ENCODE peak calls at places on chromosome 7, in ten cellular contexts. M, C, J, F, R, V, B, P, A and T are unnamed samples.

GRCh38 chr7:139960158-139960557 is 102.6 kb downstream of the PARP12 start:
- DNase-seq in R (no peak), B (no peak), P (no peak), A (no peak), M (no peak), V (no peak), F (no peak), C (no peak), J (no peak), T (no peak)

GRCh38 chr7:74403521-74404387 is 50.0 kb upstream of the GTF2IRD1 start:
- DNase-seq in V (no peak), P (no peak), C (no peak), J (no peak), A (no peak), R (no peak), M (no peak), B (no peak), F (no peak), T (no peak)

GRCh38 chr7:40519009-40519408 is 384.2 kb downstream of the SUGCT start:
- DNase-seq in J (no peak), B (no peak), V (no peak), F (no peak), C (no peak), M (no peak), P (no peak), R (no peak), A (no peak), T (no peak)

GRCh38 chr7:95026421-95027072 is 119.2 kb downstream of the PPP1R9A start:
- DNase-seq in J (no peak), A (no peak), R (no peak), C (no peak), M (no peak), V (no peak), F (no peak), B (no peak), P (no peak), T (no peak)

GRCh38 chr7:46854958-46855473 is 726.9 kb downstream of the TNS3 start:
- DNase-seq in R (no peak), P (no peak), A (peak; percentile 81), B (no peak), F (no peak), V (peak; percentile 36), C (no peak), M (no peak), J (no peak), T (peak; percentile 85)

GRCh38 chr7:107506683-107507339 is 37.0 kb downstream of the GPR22 start:
- DNase-seq in A (no peak), V (no peak), M (peak; percentile 8), F (peak; percentile 74), J (peak; percentile 91), P (no peak), C (no peak), B (peak; percentile 15), R (peak; percentile 11), T (no peak)

GRCh38 chr7:20514364-20514763 is 101.1 kb upstream of the ABCB5 start:
- DNase-seq in J (no peak), P (peak; percentile 39), R (peak; percentile 13), B (peak; percentile 44), A (no peak), M (peak; percentile 57), V (peak; percentile 4), F (peak; percentile 35), C (peak; percentile 92), T (peak; percentile 32)

GRCh38 chr7:80563561-80564327 is 51.9 kb upstream of the GNAT3 start:
- DNase-seq in F (no peak), C (no peak), V (no peak), P (no peak), M (no peak), J (no peak), A (peak; percentile 7), R (no peak), B (no peak), T (no peak)

GRCh38 chr7:3103614-3104399 is 60.1 kb upstream of the CARD11 start:
- DNase-seq in R (no peak), A (no peak), J (no peak), B (no peak), C (no peak), P (no peak), V (no peak), F (no peak), M (no peak), T (no peak)

GRCh38 chr7:15603124-15603523 is 41.3 kb upstream of the AGMO start:
- DNase-seq in P (no peak), B (no peak), J (no peak), F (no peak), A (no peak), M (no peak), C (no peak), R (no peak), V (no peak), T (peak; percentile 20)

GRCh38 chr7:43119371-43120069 is 7.1 kb downstream of the HECW1 start:
- DNase-seq in P (no peak), B (no peak), F (no peak), A (peak; percentile 59), C (no peak), M (no peak), R (no peak), J (no peak), V (no peak), T (peak; percentile 74)

GRCh38 chr7:132090444-132090843 is 485.8 kb downstream of the PLXNA4 start:
- DNase-seq in V (no peak), R (no peak), C (no peak), B (no peak), P (no peak), A (no peak), J (no peak), M (no peak), F (no peak), T (no peak)

GRCh38 chr7:137978464-137979237 is 23.2 kb downstream of the CREB3L2 start:
- DNase-seq in C (no peak), R (peak; percentile 76), J (no peak), P (no peak), F (no peak), B (no peak), M (no peak), V (no peak), A (peak; percentile 94), T (peak; percentile 88)

GRCh38 chr7:76182225-76182965 is 19.3 kb upstream of the SRRM3 start:
- DNase-seq in J (no peak), B (no peak), R (no peak), P (no peak), A (no peak), M (no peak), C (no peak), V (peak; percentile 97), F (no peak), T (no peak)

GRCh38 chr7:77811895-77812685 is 13.5 kb downstream of the PHTF2 start:
- DNase-seq in B (no peak), V (no peak), C (peak; percentile 32), R (no peak), A (peak; percentile 54), M (no peak), P (no peak), J (no peak), F (no peak), T (peak; percentile 82)

GRCh38 chr7:5177060-5177459 is 13.0 kb upstream of the WIPI2 start:
- DNase-seq in B (no peak), J (peak; percentile 27), A (peak; percentile 70), F (no peak), M (no peak), V (peak; percentile 84), R (peak; percentile 73), P (peak; percentile 36), C (peak; percentile 54), T (peak; percentile 55)

GRCh38 chr7:121960678-121961461 is 87.9 kb downstream of the PTPRZ1 start:
- DNase-seq in A (peak; percentile 63), C (no peak), F (no peak), P (no peak), B (peak; percentile 11), V (no peak), R (no peak), M (no peak), J (no peak), T (peak; percentile 72)

GRCh38 chr7:12518920-12519681 is 51.4 kb upstream of the SCIN start:
- DNase-seq in R (no peak), A (no peak), B (peak; percentile 26), J (no peak), P (no peak), V (no peak), F (peak; percentile 22), M (peak; percentile 47), C (peak; percentile 47), T (no peak)

GRCh38 chr7:130392456-130392860 is 12.2 kb downstream of the CPA1 start:
- DNase-seq in V (no peak), M (no peak), F (no peak), C (no peak), B (peak; percentile 34), A (no peak), R (no peak), J (no peak), P (no peak), T (no peak)

GRCh38 chr7:90383422-90383821 is 19.8 kb upstream of the CLDN12 start:
- DNase-seq in B (no peak), V (no peak), C (no peak), R (no peak), M (no peak), F (no peak), J (no peak), A (peak; percentile 22), P (no peak), T (peak; percentile 58)

GRCh38 chr7:45092931-45093235 is 4.1 kb upstream of the NACAD start:
- DNase-seq in C (no peak), B (no peak), P (no peak), R (no peak), F (no peak), M (no peak), A (no peak), V (no peak), J (no peak), T (no peak)

GRCh38 chr7:30660331-30661255 is 21.7 kb downstream of the CRHR2 start:
- DNase-seq in J (no peak), B (no peak), P (no peak), C (no peak), A (no peak), F (no peak), V (peak; percentile 75), R (no peak), M (no peak), T (no peak)

GRCh38 chr7:46979439-46979838 is 602.5 kb downstream of the TNS3 start:
- DNase-seq in C (no peak), B (no peak), V (no peak), P (no peak), F (peak; percentile 0), M (no peak), J (no peak), A (no peak), R (no peak), T (no peak)

GRCh38 chr7:83326223-83326622 is 163.5 kb upstream of the PCLO start:
- DNase-seq in M (no peak), A (no peak), F (no peak), B (peak; percentile 15), R (no peak), C (no peak), V (no peak), J (no peak), P (no peak), T (no peak)

GRCh38 chr7:27684491-27684890 is 21.8 kb upstream of the HIBADH start:
- DNase-seq in F (no peak), C (no peak), R (no peak), V (no peak), P (no peak), B (no peak), M (no peak), A (no peak), J (no peak), T (no peak)

GRCh38 chr7:6423942-6424701 is 23.6 kb downstream of the DAGLB start:
- DNase-seq in C (no peak), B (no peak), M (peak; percentile 57), P (peak; percentile 20), R (peak; percentile 41), A (no peak), F (no peak), V (no peak), J (peak; percentile 36), T (no peak)